ENCODE peak calls at places on chromosomes 11 and 22, in six cellular contexts. E, N, H, L, I and M are unnamed samples.

GRCh38 chr22:23534851-23535717 is 45.0 kb downstream of the IGLL1 start:
- DNase-seq in E (no peak), N (no peak), H (no peak), L (no peak), I (no peak), M (no peak)

GRCh38 chr22:35839811-35840739 is 122.4 kb downstream of the APOL5 start:
- DNase-seq in E (no peak), N (peak; percentile 79), H (peak; percentile 94), L (peak; percentile 92), I (peak; percentile 92), M (peak; percentile 91)

GRCh38 chr11:70164705-70165104 is 38.4 kb upstream of the FADD start:
- DNase-seq in E (no peak), N (no peak), H (no peak), L (no peak), I (no peak), M (no peak)

GRCh38 chr22:27438271-27438980 is 363.1 kb downstream of the MN1 start:
- DNase-seq in E (no peak), N (no peak), H (peak; percentile 92), L (no peak), I (no peak), M (peak; percentile 43)

GRCh38 chr11:113440816-113441215 is 34.4 kb downstream of the DRD2 start:
- DNase-seq in E (no peak), N (no peak), H (no peak), L (no peak), I (no peak), M (no peak)

GRCh38 chr22:36153756-36154155 is 6.8 kb downstream of the APOL3 start:
- DNase-seq in E (no peak), N (no peak), H (no peak), L (no peak), I (no peak), M (no peak)

GRCh38 chr22:48960981-48961655 is 866.6 kb downstream of the BRD1 start:
- DNase-seq in E (no peak), N (no peak), H (no peak), L (no peak), I (no peak), M (no peak)

GRCh38 chr11:36015806-36016205 is 71.9 kb downstream of the LDLRAD3 start:
- DNase-seq in E (no peak), N (no peak), H (no peak), L (no peak), I (no peak), M (no peak)

GRCh38 chr11:22711212-22711770 is 44.9 kb downstream of the GAS2 start:
- DNase-seq in E (no peak), N (no peak), H (no peak), L (peak; percentile 91), I (no peak), M (no peak)

GRCh38 chr11:83816572-83817187 is 530.5 kb upstream of the CCDC90B start:
- DNase-seq in E (no peak), N (peak; percentile 53), H (peak; percentile 35), L (no peak), I (peak; percentile 6), M (peak; percentile 56)

GRCh38 chr22:32801436-32802290 is at the start of gene TIMP3:
- DNase-seq in E (no peak), N (no peak), H (peak; percentile 92), L (no peak), I (peak; percentile 31), M (no peak)

GRCh38 chr22:31221084-31221483 is 9.0 kb downstream of the LIMK2 start:
- DNase-seq in E (no peak), N (no peak), H (no peak), L (no peak), I (no peak), M (no peak)

GRCh38 chr11:8566613-8567210 is 27.3 kb downstream of the STK33 start:
- DNase-seq in E (no peak), N (peak; percentile 52), H (peak; percentile 54), L (peak; percentile 26), I (peak; percentile 41), M (peak; percentile 84)

GRCh38 chr11:83355406-83355805 is 69.2 kb upstream of the CCDC90B start:
- DNase-seq in E (no peak), N (no peak), H (no peak), L (no peak), I (no peak), M (no peak)

GRCh38 chr11:36249271-36249670 is 40.0 kb downstream of the COMMD9 start:
- DNase-seq in E (no peak), N (no peak), H (no peak), L (no peak), I (no peak), M (peak; percentile 71)

GRCh38 chr11:33086017-33086416 is 46.6 kb downstream of the TCP11L1 start:
- DNase-seq in E (no peak), N (no peak), H (no peak), L (no peak), I (no peak), M (no peak)

GRCh38 chr11:8604078-8604723 is 10.2 kb upstream of the STK33 start:
- DNase-seq in E (peak; percentile 47), N (peak; percentile 67), H (peak; percentile 72), L (peak; percentile 100), I (peak; percentile 69), M (peak; percentile 96)

GRCh38 chr11:27239305-27239942 is 123.6 kb downstream of the CCDC34 start:
- DNase-seq in E (no peak), N (no peak), H (no peak), L (no peak), I (no peak), M (no peak)

GRCh38 chr11:65300621-65301290 is 13.9 kb upstream of the CDC42EP2 start:
- DNase-seq in E (no peak), N (no peak), H (no peak), L (no peak), I (no peak), M (no peak)

GRCh38 chr11:66727282-66727882 is 1.6 kb downstream of the SPTBN2 start:
- DNase-seq in E (no peak), N (peak; percentile 25), H (peak; percentile 65), L (no peak), I (peak; percentile 69), M (peak; percentile 50)
- TF ChIP-seq EZH2 in E (peak; percentile 96), N (no peak), H (peak; percentile 59), L (no peak), I (no peak), M (no peak)

GRCh38 chr22:50171319-50171964 is 911 bp downstream of the PANX2 start:
- DNase-seq in E (no peak), N (no peak), H (no peak), L (no peak), I (no peak), M (no peak)

GRCh38 chr22:50171965-50172421 is 1.5 kb downstream of the PANX2 start:
- DNase-seq in E (no peak), N (no peak), H (no peak), L (no peak), I (no peak), M (no peak)

GRCh38 chr22:50169774-50170341 is 673 bp upstream of the PANX2 start:
- DNase-seq in E (no peak), N (peak; percentile 44), H (peak; percentile 58), L (no peak), I (peak; percentile 84), M (peak; percentile 46)

GRCh38 chr22:50169181-50169759 is 1.3 kb upstream of the PANX2 start:
- DNase-seq in E (no peak), N (no peak), H (no peak), L (no peak), I (no peak), M (no peak)

DNA sequence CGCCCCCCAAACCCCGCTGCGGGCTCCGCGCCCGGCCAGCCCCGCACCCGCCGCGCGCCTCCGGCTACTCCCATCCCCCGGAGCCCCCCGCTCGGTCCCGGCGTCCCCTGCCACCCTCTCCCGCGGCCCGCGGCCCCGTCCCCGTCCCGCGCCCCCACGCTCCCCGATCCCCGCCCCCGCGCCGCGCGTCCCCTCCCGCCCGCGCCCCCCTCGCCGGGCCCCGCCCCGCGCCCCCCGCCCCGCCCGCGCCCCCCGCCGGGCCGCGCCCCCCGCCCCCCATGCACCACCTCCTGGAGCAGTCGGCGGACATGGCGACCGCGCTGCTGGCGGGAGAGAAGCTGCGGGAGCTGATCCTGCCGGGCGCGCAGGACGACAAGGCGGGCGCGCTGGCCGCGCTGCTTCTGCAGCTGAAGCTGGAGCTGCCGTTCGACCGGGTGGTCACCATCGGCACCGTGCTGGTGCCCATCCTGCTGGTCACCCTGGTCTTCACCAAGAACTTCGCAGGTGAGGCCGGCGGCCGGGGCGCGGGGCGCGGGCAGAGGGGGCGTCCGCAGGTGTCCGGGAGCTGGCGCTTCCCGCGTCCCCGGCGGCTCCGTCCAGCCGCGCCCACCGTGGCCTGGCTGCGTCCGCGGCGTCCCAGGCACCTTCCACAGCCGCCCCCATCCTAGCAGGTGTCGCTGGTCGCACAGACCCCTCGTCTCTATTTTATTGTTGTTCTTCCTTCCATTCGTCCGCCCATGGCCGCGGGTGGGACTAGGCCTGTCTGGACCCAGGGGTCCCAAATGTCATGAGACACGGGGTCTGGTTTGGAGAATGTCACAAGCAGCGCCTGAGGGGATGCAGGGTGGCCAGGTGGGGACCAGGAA is at the start of gene PANX2:
- DNase-seq in E (no peak), N (no peak), H (peak; percentile 74), L (no peak), I (no peak), M (no peak)
- TF ChIP-seq EZH2 in E (no peak), N (no peak), H (peak; percentile 79), L (peak; percentile 53), I (no peak), M (no peak)

GRCh38 chr11:125903753-125904659 is at the start of gene DDX25:
- DNase-seq in E (no peak), N (no peak), H (peak; percentile 85), L (no peak), I (no peak), M (no peak)
- TF ChIP-seq EZH2 in E (no peak), N (no peak), H (peak; percentile 37), L (peak; percentile 81), I (no peak), M (no peak)

DNA sequence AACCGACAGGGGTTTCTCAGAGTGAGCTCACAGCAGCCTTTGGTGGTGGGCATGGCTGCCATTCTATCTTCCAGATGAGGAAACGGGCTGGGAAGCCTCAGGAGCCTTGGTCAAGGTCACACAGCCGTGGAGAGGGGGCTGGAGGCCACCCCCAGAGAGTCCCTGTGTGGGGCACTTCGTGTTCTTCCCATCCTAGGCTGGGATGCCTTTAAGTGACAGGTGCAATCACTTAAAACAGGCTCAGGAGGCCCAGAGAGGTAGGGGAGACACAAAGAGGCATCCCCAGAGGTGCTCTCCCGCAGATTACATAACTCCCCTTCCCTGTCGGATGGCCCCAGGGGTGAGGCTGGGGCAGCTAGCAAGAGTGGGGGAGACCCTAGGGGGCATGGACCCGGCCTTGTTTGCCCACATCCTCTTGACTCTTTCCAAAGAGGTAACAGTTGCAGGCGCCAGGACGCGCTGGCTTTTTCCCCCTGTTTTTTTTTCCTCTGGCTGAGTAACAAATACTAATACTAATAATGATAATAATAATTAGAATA is 17.5 kb upstream of the SHISAL1 start:
- DNase-seq in E (no peak), N (no peak), H (no peak), L (no peak), I (no peak), M (no peak)
- TF ChIP-seq EZH2 in E (no peak), N (no peak), H (no peak), L (no peak), I (no peak), M (no peak)

GRCh38 chr22:46362934-46363515 is 27.5 kb downstream of the TRMU start:
- DNase-seq in E (no peak), N (no peak), H (no peak), L (no peak), I (no peak), M (no peak)
- TF ChIP-seq EZH2 in E (no peak), N (no peak), H (no peak), L (no peak), I (no peak), M (no peak)

GRCh38 chr11:121762820-121763219 is 310.1 kb upstream of the SORL1-AS1 start:
- DNase-seq in E (no peak), N (no peak), H (peak; percentile 33), L (no peak), I (no peak), M (peak; percentile 18)
- TF ChIP-seq EZH2 in E (no peak), N (no peak), H (no peak), L (no peak), I (no peak), M (no peak)

GRCh38 chr11:30016588-30017363 is at the start of gene KCNA4:
- DNase-seq in E (no peak), N (peak; percentile 36), H (peak; percentile 88), L (no peak), I (peak; percentile 28), M (no peak)
- TF ChIP-seq EZH2 in E (no peak), N (no peak), H (no peak), L (no peak), I (no peak), M (no peak)